ENCODE peak calls at places on chromosomes 11 and 22, in four cellular contexts. K, T, A and Q are unnamed samples.

GRCh38 chr11:10263929-10264328 is 30.1 kb downstream of the SBF2 start:
- DNase-seq in K (no peak), T (peak), A (no peak), Q (no peak)

GRCh38 chr11:78230161-78230877 is 41.6 kb downstream of the USP35 start:
- DNase-seq in K (no peak), T (no peak), A (no peak), Q (no peak)

GRCh38 chr11:13308704-13309103 is 31.1 kb downstream of the BMAL1 start:
- DNase-seq in K (no peak), T (no peak), A (no peak), Q (no peak)

GRCh38 chr11:121437018-121437685 is 15.0 kb upstream of the SORL1 start:
- DNase-seq in K (no peak), T (peak), A (no peak), Q (no peak)

GRCh38 chr11:17206448-17206847 is 1.3 kb downstream of the PIK3C2A start:
- DNase-seq in K (no peak), T (no peak), A (no peak), Q (no peak)

GRCh38 chr11:18364495-18365047 is 29.8 kb upstream of the LDHA start:
- DNase-seq in K (no peak), T (no peak), A (no peak), Q (no peak)

GRCh38 chr11:59857444-59858434 is 8.5 kb downstream of the TCN1 start:
- DNase-seq in K (no peak), T (no peak), A (no peak), Q (no peak)

GRCh38 chr11:250740-251299 is 14.0 kb downstream of the PSMD13 start:
- DNase-seq in K (peak), T (peak), A (no peak), Q (peak)

GRCh38 chr22:31253949-31254348 is 38.3 kb downstream of the PIK3IP1 start:
- DNase-seq in K (peak), T (no peak), A (no peak), Q (peak)

GRCh38 chr11:14942735-14943134 is 29.4 kb downstream of the CALCA start:
- DNase-seq in K (no peak), T (no peak), A (no peak), Q (no peak)

DNA sequence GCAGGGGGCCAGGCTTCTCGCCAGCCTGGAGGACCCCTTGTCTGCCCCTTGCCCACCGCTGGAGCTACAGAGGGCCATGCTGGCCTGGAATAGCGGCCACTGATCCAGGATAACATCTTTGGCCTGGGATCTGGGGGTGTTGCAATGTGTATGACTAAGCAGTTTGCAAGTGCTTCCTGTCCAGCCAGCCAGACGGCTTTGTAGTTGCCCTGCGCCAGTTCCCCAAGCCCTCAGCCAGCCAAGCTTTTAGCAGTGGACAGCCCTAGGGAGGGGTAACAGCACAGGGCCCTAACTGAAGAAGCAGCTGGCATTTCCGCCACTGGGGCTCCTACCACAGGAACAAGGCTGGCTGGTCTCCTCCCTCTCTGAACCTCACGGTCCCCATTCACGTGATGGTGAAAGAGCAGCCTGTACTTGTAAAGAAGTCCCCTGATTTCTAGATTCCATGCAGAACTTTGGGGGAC is 32.1 kb downstream of the UQCR10 start:
- DNase-seq in K (peak), T (peak), A (peak), Q (peak)
- TF ChIP-seq CTCF in K (no peak), T (peak), A (no peak), Q (no peak)

GRCh38 chr11:116145187-116145865 is 627.5 kb downstream of the BUD13 start:
- DNase-seq in K (no peak), T (no peak), A (no peak), Q (no peak)
- TF ChIP-seq CTCF in K (no peak), T (no peak), A (no peak), Q (no peak)

DNA sequence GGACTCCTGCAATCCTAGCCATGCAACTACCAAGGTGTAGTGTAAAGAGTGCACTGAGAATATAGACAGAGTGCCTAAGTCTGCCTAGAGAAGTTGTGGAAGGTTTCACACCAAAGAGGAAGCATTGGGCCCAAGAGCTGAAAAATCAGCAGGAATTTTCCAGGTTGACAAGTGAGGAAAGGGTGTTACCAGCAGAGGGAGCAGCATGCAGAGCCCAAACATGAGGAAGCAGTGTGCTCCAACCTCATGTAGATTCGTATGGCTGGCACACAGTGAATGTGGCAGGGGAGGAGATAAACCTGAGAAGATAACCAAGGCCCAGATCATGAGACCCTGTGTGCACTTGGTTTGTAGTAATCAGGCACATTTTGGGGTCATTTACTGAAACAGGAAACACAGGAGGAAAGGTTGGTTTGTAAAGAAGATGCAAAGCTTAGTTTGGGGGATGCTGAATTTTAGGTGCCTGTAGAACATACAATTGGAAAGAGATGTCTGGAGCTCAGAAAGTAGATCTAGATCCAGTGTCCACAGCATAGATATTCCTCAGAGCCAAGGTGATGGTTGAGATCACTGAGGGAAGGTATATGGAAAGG is 1.7 kb downstream of the HPX start:
- DNase-seq in K (peak), T (peak), A (peak), Q (peak)
- TF ChIP-seq CTCF in K (peak), T (peak), A (peak), Q (peak)

DNA sequence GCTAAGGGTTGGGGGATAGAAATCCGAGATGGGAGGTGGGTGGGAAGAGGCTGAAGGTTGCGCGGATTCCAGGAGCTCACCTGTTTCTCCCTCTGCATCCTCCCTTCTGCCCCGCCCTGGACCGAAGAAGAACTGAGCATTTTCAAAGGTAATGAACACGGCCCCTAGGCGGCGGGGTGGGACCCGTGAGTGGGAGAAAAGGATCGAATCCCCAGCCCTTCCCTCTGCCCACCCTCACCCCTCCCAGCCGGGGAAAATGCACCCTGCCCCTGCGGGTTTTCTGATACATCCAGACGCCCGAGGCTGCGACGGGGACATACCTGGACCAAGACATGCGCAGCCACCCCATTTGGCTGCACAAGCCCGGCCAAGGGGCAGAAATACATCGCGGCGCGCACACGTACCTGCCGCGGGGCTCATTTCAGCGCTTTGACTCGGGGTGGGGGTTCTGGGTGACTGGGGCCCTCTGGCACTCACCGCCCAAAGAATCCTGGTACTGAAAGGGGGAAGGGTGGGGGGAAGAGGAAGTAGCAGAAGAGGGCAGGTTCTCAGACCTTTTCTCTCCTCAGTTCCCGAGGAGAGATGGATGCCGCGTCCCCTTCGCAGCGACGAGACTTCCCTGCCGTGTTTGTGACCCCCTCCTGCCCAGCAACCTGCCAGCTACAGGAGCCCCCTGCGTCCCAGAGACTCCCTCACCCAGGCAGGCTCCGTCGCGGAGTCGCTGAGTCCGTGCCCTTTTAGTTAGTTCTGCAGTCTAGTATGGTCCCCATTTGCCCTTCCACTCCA is 6.0 kb downstream of the VSIG2 start:
- DNase-seq in K (peak), T (no peak), A (no peak), Q (no peak)
- TF ChIP-seq CTCF in K (peak), T (peak), A (no peak), Q (no peak)

DNA sequence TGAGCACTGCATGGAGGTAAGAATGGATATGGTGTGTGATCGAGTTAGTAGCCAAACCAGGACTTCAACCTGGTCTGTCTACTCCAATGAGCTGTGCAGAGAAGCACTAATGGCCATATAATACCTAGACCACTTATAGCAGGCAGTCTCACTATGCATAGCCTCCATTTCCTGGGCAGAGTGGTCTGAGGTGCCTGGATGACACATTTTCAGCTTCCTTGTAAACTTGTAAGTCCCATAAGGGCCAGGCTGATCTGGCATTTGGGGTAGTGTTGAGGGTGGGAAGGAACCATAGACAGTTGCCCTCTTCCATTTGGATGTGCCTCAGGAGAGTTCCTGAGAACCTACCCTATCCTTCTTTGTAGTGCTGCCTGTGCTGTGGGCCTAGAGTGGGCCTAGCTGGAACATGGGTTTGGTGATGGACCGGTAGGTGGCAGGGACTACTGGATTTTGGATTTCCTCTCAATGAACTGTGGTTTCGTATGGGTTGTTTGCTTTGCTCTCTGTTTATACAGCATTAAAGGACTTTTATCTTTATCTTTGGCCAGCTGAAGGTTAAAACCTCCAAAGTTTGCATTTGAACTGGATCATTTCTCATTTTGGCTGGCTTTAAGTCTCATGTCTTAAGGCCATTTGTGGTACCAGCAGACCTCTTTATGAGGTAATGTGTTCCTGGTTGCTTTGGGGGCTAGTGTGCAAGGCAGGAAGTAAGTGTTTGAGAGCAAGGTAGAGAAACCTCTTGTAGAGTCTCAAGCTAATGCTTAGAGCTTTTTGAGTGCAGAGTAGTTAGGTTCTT is 86.9 kb downstream of the STIM1 start:
- DNase-seq in K (no peak), T (peak), A (no peak), Q (no peak)
- TF ChIP-seq CTCF in K (no peak), T (no peak), A (no peak), Q (no peak)

DNA sequence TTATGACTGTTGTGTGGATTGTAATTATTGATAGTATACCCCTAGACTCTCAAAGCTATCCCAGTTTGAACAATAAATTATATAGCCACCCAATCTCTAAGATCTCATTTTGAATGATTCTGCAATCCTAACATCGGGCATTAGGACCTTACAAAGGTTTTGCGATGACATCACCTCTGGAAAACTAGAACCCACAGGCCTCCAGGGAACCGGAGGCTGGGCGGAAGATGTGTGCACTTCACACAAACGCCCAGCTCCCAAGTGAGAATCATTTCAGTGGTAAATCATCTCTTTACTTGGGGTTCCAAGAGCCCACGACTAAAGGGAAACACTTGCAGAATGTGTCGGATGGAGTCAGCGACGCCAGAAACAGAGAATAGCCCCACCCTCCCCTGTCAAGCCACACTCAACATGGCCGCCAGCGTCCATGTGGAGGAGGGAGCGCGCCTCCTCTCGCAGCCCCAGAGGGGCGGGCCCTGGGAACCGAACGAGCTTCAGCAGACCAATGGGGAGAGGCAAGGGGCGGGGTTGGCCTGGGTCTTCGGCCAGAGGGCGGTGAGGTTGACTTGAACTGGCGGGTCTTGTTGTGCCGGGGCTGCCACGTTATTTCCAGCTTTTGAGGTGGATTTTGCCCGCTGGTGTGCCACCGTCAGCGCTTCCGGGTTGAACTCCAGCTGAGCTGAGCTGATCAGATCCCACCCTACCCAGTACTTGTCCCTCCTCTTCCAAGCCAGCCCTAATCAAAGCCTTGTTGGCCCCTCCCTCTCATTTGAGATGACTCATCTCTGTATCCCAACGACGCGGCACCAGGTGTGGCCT is 8.4 kb upstream of the MRPL48 start:
- DNase-seq in K (peak), T (peak), A (peak), Q (peak)
- TF ChIP-seq CTCF in K (no peak), T (no peak), A (peak), Q (no peak)

GRCh38 chr11:34205326-34206035 is 100.1 kb downstream of the NAT10 start:
- DNase-seq in K (no peak), T (peak), A (no peak), Q (no peak)
- TF ChIP-seq CTCF in K (no peak), T (no peak), A (no peak), Q (no peak)

GRCh38 chr11:118005224-118006152 is 19.3 kb downstream of the IL10RA start:
- DNase-seq in K (peak), T (no peak), A (no peak), Q (no peak)
- TF ChIP-seq CTCF in K (no peak), T (no peak), A (no peak), Q (no peak)

DNA sequence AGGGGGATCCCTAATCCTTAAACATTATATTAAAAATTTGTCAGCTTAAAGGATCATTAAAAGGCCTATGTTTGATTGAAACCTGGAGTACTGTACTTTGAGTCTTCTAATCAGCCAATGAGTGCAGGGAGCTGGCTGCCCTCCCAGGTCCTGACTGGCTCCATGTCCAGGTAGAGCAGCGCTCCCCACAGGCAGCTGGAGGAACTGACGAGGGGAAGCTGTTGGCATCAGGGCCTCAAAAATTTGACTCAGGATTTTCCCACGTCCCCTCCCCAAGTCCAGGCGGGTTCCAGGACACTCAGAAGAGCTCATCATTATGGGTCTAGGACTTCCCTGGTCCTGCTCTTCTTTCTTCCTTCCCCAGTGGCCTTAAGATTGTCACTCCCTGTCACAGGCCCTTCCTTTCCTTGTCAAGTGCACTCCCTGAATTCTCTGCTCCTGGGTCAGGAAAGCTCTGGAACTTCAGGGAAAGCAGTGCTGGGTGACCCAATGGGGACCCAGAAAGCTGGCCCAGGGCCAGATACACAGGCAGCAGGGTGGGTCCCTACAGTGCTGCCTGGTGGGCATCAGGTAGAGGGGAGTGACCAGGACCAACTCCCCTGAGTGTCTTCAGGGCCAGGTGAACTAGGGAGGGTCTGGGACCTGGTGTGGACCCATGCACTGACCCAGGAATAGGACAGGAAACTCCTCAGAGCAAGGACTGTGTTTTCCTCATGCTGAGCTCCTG is 65.5 kb downstream of the GGTLC2 start:
- DNase-seq in K (no peak), T (peak), A (no peak), Q (no peak)
- TF ChIP-seq CTCF in K (no peak), T (peak), A (no peak), Q (peak)

DNA sequence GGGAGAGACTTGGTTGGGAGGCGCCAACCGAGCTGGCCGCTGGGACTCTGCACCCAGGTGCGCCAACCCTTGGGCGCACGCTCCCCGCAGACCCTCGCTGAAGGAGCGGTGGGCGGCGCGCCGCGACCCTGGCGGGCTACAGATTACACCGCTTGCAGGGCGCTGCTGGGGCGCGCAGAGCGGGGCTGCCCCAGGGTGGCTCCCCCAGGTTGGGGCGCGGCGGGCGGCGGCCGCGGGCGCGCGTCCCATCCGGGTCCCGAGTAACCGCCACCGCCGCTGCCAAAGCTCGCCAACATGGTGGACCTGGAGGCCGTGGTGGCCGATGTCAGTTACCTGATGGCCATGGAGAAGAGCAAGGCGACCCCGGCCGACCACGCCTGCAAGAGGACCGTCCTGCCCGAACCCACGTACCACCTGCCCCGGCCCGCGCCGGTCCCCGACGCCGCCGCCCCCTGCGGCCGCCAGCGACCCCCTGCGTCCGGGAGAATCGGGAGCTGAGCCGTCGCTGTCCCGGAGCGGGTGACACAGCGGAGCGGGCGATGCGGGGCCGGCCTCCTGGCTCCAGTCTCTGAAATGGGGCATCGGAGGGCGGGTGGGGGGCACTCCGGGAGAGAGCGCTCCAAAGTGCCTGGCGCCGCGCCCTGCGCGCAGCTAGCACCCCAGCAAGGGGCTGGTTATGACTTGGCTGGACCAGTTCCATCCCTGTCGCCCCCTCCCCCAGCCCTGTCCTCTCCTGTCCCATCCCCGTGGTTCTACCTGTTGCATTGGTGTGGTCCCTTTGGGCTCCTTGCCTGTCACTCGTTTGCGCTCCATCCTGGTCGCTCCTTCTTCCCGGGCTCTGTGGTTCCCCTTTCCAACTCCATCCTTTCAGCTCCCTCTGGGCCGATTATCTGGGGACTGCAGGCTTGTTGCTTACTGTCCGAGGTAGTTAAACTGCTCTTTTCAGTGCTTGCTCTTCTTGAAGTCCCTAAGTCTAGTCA is 143.3 kb upstream of the GRK3 start:
- DNase-seq in K (no peak), T (no peak), A (no peak), Q (no peak)
- TF ChIP-seq CTCF in K (no peak), T (no peak), A (no peak), Q (no peak)